ENCODE peak calls at places on chromosomes 12 and 14, in seven cellular contexts. A is CD4-positive, alpha-beta T cell; G is CD4-positive, CD25-positive, alpha-beta regulatory T cell; O is H54; S is NCI-H774; M is stimulated activated CD4-positive, alpha-beta T cell treated with anti-CD3 and anti-CD28 coated beads, Interleukin-2, amount 100 ng/mL, for 48 hours; W is cardiac muscle cell. Q is an unnamed sample.

GRCh38 chr14:105486974-105487448 is 325 bp downstream of the CRIP1 start:
- DNase-seq in A (peak; percentile 68), G (no peak), O (no peak), S (no peak), M (no peak), W (no peak), Q (no peak)

GRCh38 chr12:127550271-127550670 is 716.7 kb upstream of the TMEM132C start:
- DNase-seq in A (no peak), G (no peak), O (peak; percentile 55), S (no peak), M (no peak), W (no peak), Q (no peak)

GRCh38 chr12:98420403-98420800 is 95.0 kb upstream of the TMPO start:
- DNase-seq in A (no peak), G (no peak), O (no peak), S (no peak), M (no peak), W (no peak), Q (no peak)

GRCh38 chr12:86256169-86256568 is at the start of gene MGAT4C:
- DNase-seq in A (no peak), G (no peak), O (no peak), S (peak; percentile 97), M (no peak), W (no peak), Q (no peak)

GRCh38 chr12:32025906-32026305 is 66.7 kb downstream of the RESF1 start:
- DNase-seq in A (peak; percentile 21), G (peak; percentile 72), O (no peak), S (no peak), M (peak; percentile 15), W (no peak), Q (no peak)

GRCh38 chr12:58452546-58452945 is 467.8 kb downstream of the LRIG3 start:
- DNase-seq in A (no peak), G (no peak), O (no peak), S (no peak), M (no peak), W (peak; percentile 18), Q (no peak)

GRCh38 chr12:119715268-119715620 is 47.3 kb downstream of the PRKAB1 start:
- DNase-seq in A (no peak), G (no peak), O (no peak), S (no peak), M (no peak), W (peak; percentile 19), Q (no peak)

GRCh38 chr14:76953196-76953945 is 75.1 kb downstream of the IRF2BPL start:
- DNase-seq in A (peak; percentile 31), G (no peak), O (peak; percentile 78), S (peak; percentile 23), M (no peak), W (peak; percentile 77), Q (peak; percentile 87)

GRCh38 chr12:75404231-75404630 is 13.3 kb downstream of the GLIPR1L2 start:
- DNase-seq in A (no peak), G (no peak), O (no peak), S (no peak), M (no peak), W (no peak), Q (no peak)

GRCh38 chr12:29616664-29617409 is 119.4 kb upstream of the OVCH1 start:
- DNase-seq in A (no peak), G (no peak), O (peak; percentile 40), S (no peak), M (no peak), W (peak; percentile 78), Q (no peak)

GRCh38 chr14:80567905-80568512 is 356.7 kb upstream of the DIO2 start:
- DNase-seq in A (no peak), G (no peak), O (no peak), S (no peak), M (no peak), W (peak; percentile 7), Q (no peak)

GRCh38 chr14:101604228-101604934 is 43.1 kb downstream of the DIO3 start:
- DNase-seq in A (no peak), G (no peak), O (no peak), S (no peak), M (no peak), W (no peak), Q (no peak)

GRCh38 chr14:63273091-63273490 is 45.6 kb downstream of the GPHB5 start:
- DNase-seq in A (no peak), G (no peak), O (no peak), S (no peak), M (no peak), W (no peak), Q (no peak)

Q was measured in B cell.